ENCODE peak calls at places on chromosomes 6 and 20, in four cellular contexts. B is BJ, O is ascending aorta, U is PC-3. X is an unnamed sample.

GRCh38 chr20:56625837-56626236 is 3.3 kb upstream of the TFAP2C start:
- DNase-seq in B (no peak), U (no peak), O (no peak), X (no peak)

GRCh38 chr6:9621276-9621675 is 793.6 kb downstream of the TFAP2A start:
- DNase-seq in B (peak; percentile 3), U (no peak), O (no peak), X (no peak)

GRCh38 chr6:127855542-127856159 is 45.2 kb downstream of the THEMIS start:
- DNase-seq in U (peak; percentile 58), B (no peak), O (no peak), X (no peak)

GRCh38 chr6:4776493-4776966 is 326 bp downstream of the CDYL start:
- DNase-seq in U (no peak), O (peak; percentile 76), B (no peak), X (peak; percentile 17)

GRCh38 chr6:73231986-73232391 is 6.7 kb upstream of the KHDC1L start:
- DNase-seq in B (no peak), U (peak; percentile 55), O (no peak), X (no peak)

GRCh38 chr20:50918403-50918802 is 12.8 kb downstream of the ADNP start:
- DNase-seq in U (no peak), O (no peak), B (no peak), X (no peak)

GRCh38 chr6:21459646-21460045 is 133.9 kb upstream of the SOX4 start:
- DNase-seq in B (no peak), O (no peak), U (no peak), X (no peak)

GRCh38 chr20:51985013-51985415 is 182.7 kb upstream of the SALL4 start:
- DNase-seq in U (peak; percentile 99), O (no peak), B (peak; percentile 99), X (no peak)

GRCh38 chr20:37501940-37502339 is 19.1 kb upstream of the NNAT start:
- DNase-seq in B (no peak), U (peak; percentile 22), O (no peak), X (no peak)
- TF ChIP-seq CTCF in B (no peak), U (peak; percentile 21), O (no peak), X (no peak)

DNA sequence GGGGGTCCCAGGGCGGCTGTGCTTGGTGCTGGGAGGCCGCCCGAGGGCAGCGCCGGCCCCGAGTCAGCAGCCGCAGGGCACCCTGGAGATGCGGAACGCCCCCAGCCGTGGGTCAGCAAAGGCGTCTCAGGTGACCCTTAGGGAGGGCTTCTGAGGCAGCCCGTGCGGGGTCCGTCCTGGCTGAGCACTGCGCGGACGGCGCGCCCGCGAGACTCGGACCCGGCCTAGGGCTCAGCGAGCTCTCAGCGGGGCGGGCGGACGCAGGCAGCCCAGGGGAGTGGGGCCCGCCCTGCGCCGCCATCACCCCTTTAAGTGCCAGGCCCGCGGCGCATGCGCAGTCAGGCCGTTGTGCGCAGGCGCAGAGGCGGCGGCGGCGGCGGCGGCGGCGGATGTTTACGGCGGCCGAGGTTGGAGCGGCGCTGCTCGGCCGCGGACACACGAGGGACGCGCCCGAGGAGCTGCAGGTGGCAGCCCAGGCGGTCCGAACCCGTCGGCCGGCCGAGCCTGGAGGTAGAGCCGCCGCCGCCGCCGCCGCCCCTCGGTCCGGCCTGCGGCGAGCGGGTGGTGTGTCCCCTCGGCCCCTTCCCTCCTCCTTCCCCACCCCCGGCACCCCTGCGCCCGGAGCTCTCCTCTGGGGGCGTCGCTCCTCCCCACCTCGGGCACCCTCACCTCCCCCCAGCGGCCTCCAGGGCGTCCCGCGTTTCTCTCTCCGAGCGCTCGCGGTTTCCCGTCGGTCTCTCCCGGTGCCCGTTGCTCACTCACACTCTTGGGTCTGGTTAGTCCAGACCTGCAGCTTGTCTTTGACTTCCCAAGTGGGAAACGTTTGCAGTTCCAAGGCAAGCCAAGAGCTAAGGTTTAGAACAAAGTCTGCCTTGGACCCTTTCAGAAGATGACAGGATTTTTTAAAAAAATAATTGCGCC is at the start of gene PCMTD2:
- DNase-seq in O (peak; percentile 89), U (peak; percentile 88), B (no peak), X (peak; percentile 97)
- TF ChIP-seq CTCF in O (no peak), U (no peak), B (no peak), X (no peak)

GRCh38 chr20:48294196-48294595 is 508.9 kb upstream of the SULF2 start:
- DNase-seq in U (peak; percentile 37), O (no peak), B (no peak), X (no peak)

GRCh38 chr20:48295445-48295903 is 510.2 kb upstream of the SULF2 start:
- DNase-seq in B (peak; percentile 90), O (no peak), U (peak; percentile 98), X (no peak)

GRCh38 chr20:48298424-48298823 is 513.1 kb upstream of the SULF2 start:
- DNase-seq in O (no peak), B (no peak), U (no peak), X (no peak)

GRCh38 chr20:48294942-48295341 is 509.7 kb upstream of the SULF2 start:
- DNase-seq in B (no peak), U (no peak), O (no peak), X (no peak)

DNA sequence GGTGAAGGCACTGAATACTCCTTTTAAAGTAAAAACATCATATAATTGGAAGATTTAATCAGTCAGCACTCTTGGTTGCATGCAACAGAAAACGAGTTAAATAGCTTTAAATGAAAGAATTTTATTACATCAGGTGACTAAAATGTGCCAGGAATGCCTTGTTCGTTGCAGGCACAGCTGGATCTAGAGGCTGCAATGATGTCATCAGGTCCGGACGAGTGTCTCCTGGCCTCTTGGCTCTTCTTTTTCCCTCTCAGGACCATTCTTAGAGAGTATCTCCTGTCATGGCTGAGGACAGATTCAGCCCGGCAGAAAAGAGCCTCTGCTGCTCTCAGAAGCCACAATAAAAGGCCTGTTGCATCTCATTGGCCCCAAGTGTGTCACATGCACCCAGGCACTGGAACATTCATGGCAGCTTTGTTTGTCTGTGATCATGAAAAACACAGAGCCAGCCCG is 510.7 kb upstream of the SULF2 start:
- DNase-seq in O (no peak), B (peak; percentile 41), U (no peak), X (no peak)
- TF ChIP-seq CTCF in O (no peak), B (no peak), U (no peak), X (no peak)

GRCh38 chr6:100460650-100461204 is 4.0 kb downstream of the SIM1 start:
- DNase-seq in B (no peak), U (no peak), O (no peak), X (no peak)
- TF ChIP-seq CTCF in B (peak; percentile 81), U (peak; percentile 49), O (no peak), X (peak; percentile 25)